ENCODE peak calls at places on chromosomes 11 and 22, in five cellular contexts. One of them, this sample, is unnamed.

GRCh38 chr11:119493712-119494111 is 70.7 kb upstream of the THY1 start:
- DNase-seq in endodermal cell: peak; percentile 97
- DNase-seq in left lung: no peak
- DNase-seq in CD8-positive, alpha-beta T cell: no peak
- DNase-seq in NT2/D1: peak; percentile 61
- DNase-seq in this sample: no peak

GRCh38 chr11:62201376-62201775 is 7.1 kb upstream of the SCGB2A1 start:
- DNase-seq in endodermal cell: no peak
- DNase-seq in left lung: no peak
- DNase-seq in CD8-positive, alpha-beta T cell: no peak
- DNase-seq in NT2/D1: no peak
- DNase-seq in this sample: no peak

GRCh38 chr22:35684270-35684700 is 33.4 kb upstream of the APOL5 start:
- DNase-seq in endodermal cell: peak; percentile 75
- DNase-seq in left lung: no peak
- DNase-seq in CD8-positive, alpha-beta T cell: no peak
- DNase-seq in NT2/D1: no peak
- DNase-seq in this sample: no peak

GRCh38 chr11:6734616-6735015 is 37.2 kb downstream of the OR2AG2 start:
- DNase-seq in endodermal cell: no peak
- DNase-seq in left lung: no peak
- DNase-seq in CD8-positive, alpha-beta T cell: no peak
- DNase-seq in NT2/D1: no peak
- DNase-seq in this sample: peak; percentile 58

GRCh38 chr11:61290905-61291690 is 4.0 kb downstream of the VWCE start:
- DNase-seq in endodermal cell: peak; percentile 68
- DNase-seq in left lung: no peak
- DNase-seq in CD8-positive, alpha-beta T cell: no peak
- DNase-seq in NT2/D1: no peak
- DNase-seq in this sample: no peak

GRCh38 chr11:19432370-19433163 is 191.8 kb upstream of the E2F8 start:
- DNase-seq in endodermal cell: peak; percentile 61
- DNase-seq in left lung: no peak
- DNase-seq in CD8-positive, alpha-beta T cell: no peak
- DNase-seq in NT2/D1: no peak
- DNase-seq in this sample: no peak

GRCh38 chr22:40289991-40290459 is 56.3 kb upstream of the ADSL start:
- DNase-seq in endodermal cell: no peak
- DNase-seq in left lung: peak; percentile 84
- DNase-seq in CD8-positive, alpha-beta T cell: peak; percentile 82
- DNase-seq in NT2/D1: no peak
- DNase-seq in this sample: peak; percentile 89

GRCh38 chr11:111115890-111116289 is 129.6 kb upstream of the POU2AF2 start:
- DNase-seq in endodermal cell: no peak
- DNase-seq in left lung: no peak
- DNase-seq in CD8-positive, alpha-beta T cell: no peak
- DNase-seq in NT2/D1: no peak
- DNase-seq in this sample: no peak

GRCh38 chr11:114058871-114059277 is 637 bp upstream of the ZBTB16 start:
- DNase-seq in endodermal cell: peak; percentile 60
- DNase-seq in left lung: no peak
- DNase-seq in CD8-positive, alpha-beta T cell: no peak
- DNase-seq in NT2/D1: no peak
- DNase-seq in this sample: no peak

GRCh38 chr22:47695176-47695575 is 932.7 kb downstream of the TBC1D22A start:
- DNase-seq in endodermal cell: no peak
- DNase-seq in left lung: no peak
- DNase-seq in CD8-positive, alpha-beta T cell: no peak
- DNase-seq in NT2/D1: no peak
- DNase-seq in this sample: no peak

GRCh38 chr11:59707371-59707770 is 6.3 kb downstream of the OR10V1 start:
- DNase-seq in endodermal cell: no peak
- DNase-seq in left lung: no peak
- DNase-seq in CD8-positive, alpha-beta T cell: no peak
- DNase-seq in NT2/D1: no peak
- DNase-seq in this sample: no peak

GRCh38 chr11:58963551-58964075 is 24.3 kb downstream of the GLYATL1 start:
- DNase-seq in endodermal cell: peak; percentile 93
- DNase-seq in left lung: no peak
- DNase-seq in CD8-positive, alpha-beta T cell: no peak
- DNase-seq in NT2/D1: peak; percentile 11
- DNase-seq in this sample: no peak

GRCh38 chr11:65448418-65449196 is 26.0 kb downstream of the NEAT1 start:
- DNase-seq in endodermal cell: peak; percentile 85
- DNase-seq in left lung: no peak
- DNase-seq in CD8-positive, alpha-beta T cell: no peak
- DNase-seq in NT2/D1: peak; percentile 30
- DNase-seq in this sample: no peak

GRCh38 chr11:74966651-74967050 is 17.6 kb downstream of the SPCS2 start:
- DNase-seq in endodermal cell: no peak
- DNase-seq in left lung: no peak
- DNase-seq in CD8-positive, alpha-beta T cell: no peak
- DNase-seq in NT2/D1: no peak
- DNase-seq in this sample: no peak

GRCh38 chr11:45817191-45817590 is 12.2 kb downstream of the SLC35C1 start:
- DNase-seq in endodermal cell: no peak
- DNase-seq in left lung: no peak
- DNase-seq in CD8-positive, alpha-beta T cell: no peak
- DNase-seq in NT2/D1: no peak
- DNase-seq in this sample: no peak

GRCh38 chr22:23035557-23036277 is 34.6 kb upstream of the GNAZ start:
- DNase-seq in endodermal cell: no peak
- DNase-seq in left lung: no peak
- DNase-seq in CD8-positive, alpha-beta T cell: no peak
- DNase-seq in NT2/D1: no peak
- DNase-seq in this sample: no peak

GRCh38 chr11:115170133-115170815 is 333.9 kb downstream of the CADM1 start:
- DNase-seq in endodermal cell: peak; percentile 75
- DNase-seq in left lung: no peak
- DNase-seq in CD8-positive, alpha-beta T cell: no peak
- DNase-seq in NT2/D1: peak; percentile 20
- DNase-seq in this sample: no peak

GRCh38 chr11:44630511-44631210 is 65.2 kb downstream of the CD82 start:
- DNase-seq in endodermal cell: peak; percentile 18
- DNase-seq in left lung: no peak
- DNase-seq in CD8-positive, alpha-beta T cell: peak; percentile 38
- DNase-seq in NT2/D1: no peak
- DNase-seq in this sample: no peak

GRCh38 chr11:3181722-3182461 is 16.8 kb upstream of the OSBPL5 start:
- DNase-seq in endodermal cell: no peak
- DNase-seq in left lung: peak; percentile 47
- DNase-seq in CD8-positive, alpha-beta T cell: no peak
- DNase-seq in NT2/D1: no peak
- DNase-seq in this sample: no peak

GRCh38 chr11:123100378-123101085 is 38.6 kb upstream of the HSPA8 start:
- DNase-seq in endodermal cell: peak; percentile 47
- DNase-seq in left lung: no peak
- DNase-seq in CD8-positive, alpha-beta T cell: no peak
- DNase-seq in NT2/D1: no peak
- DNase-seq in this sample: no peak

GRCh38 chr11:93545566-93545965 is 2.4 kb upstream of the SMCO4 start:
- DNase-seq in endodermal cell: no peak
- DNase-seq in left lung: no peak
- DNase-seq in CD8-positive, alpha-beta T cell: no peak
- DNase-seq in NT2/D1: no peak
- DNase-seq in this sample: no peak

GRCh38 chr22:40410272-40410671 is 39.9 kb downstream of the SGSM3 start:
- DNase-seq in endodermal cell: no peak
- DNase-seq in left lung: no peak
- DNase-seq in CD8-positive, alpha-beta T cell: no peak
- DNase-seq in NT2/D1: no peak
- DNase-seq in this sample: no peak

GRCh38 chr11:7473702-7474101 is 11.6 kb upstream of the OLFML1 start:
- DNase-seq in endodermal cell: no peak
- DNase-seq in left lung: no peak
- DNase-seq in CD8-positive, alpha-beta T cell: no peak
- DNase-seq in NT2/D1: no peak
- DNase-seq in this sample: no peak

GRCh38 chr11:36775157-36775556 is 177.1 kb upstream of the RAG2 start:
- DNase-seq in endodermal cell: no peak
- DNase-seq in left lung: no peak
- DNase-seq in CD8-positive, alpha-beta T cell: no peak
- DNase-seq in NT2/D1: no peak
- DNase-seq in this sample: no peak

GRCh38 chr11:90294091-90294490 is 71.2 kb upstream of the CHORDC1 start:
- DNase-seq in endodermal cell: no peak
- DNase-seq in left lung: no peak
- DNase-seq in CD8-positive, alpha-beta T cell: no peak
- DNase-seq in NT2/D1: no peak
- DNase-seq in this sample: no peak

GRCh38 chr22:21760640-21761039 is 25.0 kb upstream of the YPEL1 start:
- DNase-seq in endodermal cell: no peak
- DNase-seq in left lung: no peak
- DNase-seq in CD8-positive, alpha-beta T cell: no peak
- DNase-seq in NT2/D1: no peak
- DNase-seq in this sample: no peak

GRCh38 chr22:21761086-21761485 is 25.5 kb upstream of the YPEL1 start:
- DNase-seq in endodermal cell: no peak
- DNase-seq in left lung: no peak
- DNase-seq in CD8-positive, alpha-beta T cell: no peak
- DNase-seq in NT2/D1: no peak
- DNase-seq in this sample: no peak

GRCh38 chr22:21758465-21758864 is 22.9 kb upstream of the YPEL1 start:
- DNase-seq in endodermal cell: no peak
- DNase-seq in left lung: no peak
- DNase-seq in CD8-positive, alpha-beta T cell: no peak
- DNase-seq in NT2/D1: no peak
- DNase-seq in this sample: no peak

GRCh38 chr22:21759133-21759532 is 23.5 kb upstream of the YPEL1 start:
- DNase-seq in endodermal cell: no peak
- DNase-seq in left lung: no peak
- DNase-seq in CD8-positive, alpha-beta T cell: no peak
- DNase-seq in NT2/D1: no peak
- DNase-seq in this sample: no peak

DNA sequence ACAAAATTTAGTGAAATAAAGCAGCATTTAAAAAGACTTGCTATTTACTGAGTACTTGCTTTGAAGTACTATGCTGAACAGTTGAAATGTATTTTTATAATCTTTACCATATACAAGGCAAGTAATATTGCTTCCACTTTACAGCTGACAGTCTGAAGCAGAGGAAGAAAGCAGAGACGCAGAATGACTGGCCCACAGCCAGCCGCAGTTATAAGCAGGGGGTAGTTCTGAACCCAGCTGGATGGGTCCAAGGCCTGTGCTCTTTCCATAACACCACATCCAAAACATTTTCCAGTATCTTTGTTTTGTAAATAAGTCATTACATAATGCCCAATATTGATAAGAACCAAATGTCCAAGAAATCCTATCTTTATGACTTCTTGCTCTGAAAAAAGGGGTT is 24.0 kb upstream of the YPEL1 start:
- DNase-seq in endodermal cell: no peak
- DNase-seq in left lung: no peak
- DNase-seq in CD8-positive, alpha-beta T cell: no peak
- DNase-seq in NT2/D1: no peak
- DNase-seq in this sample: no peak
- H3K4me3 ChIP-seq in endodermal cell: no peak overlapping the region
- H3K4me3 ChIP-seq in left lung: no peak overlapping the region
- H3K4me3 ChIP-seq in CD8-positive, alpha-beta T cell: no peak overlapping the region
- H3K4me3 ChIP-seq in NT2/D1: no peak overlapping the region
- H3K4me3 ChIP-seq in this sample: no peak overlapping the region

DNA sequence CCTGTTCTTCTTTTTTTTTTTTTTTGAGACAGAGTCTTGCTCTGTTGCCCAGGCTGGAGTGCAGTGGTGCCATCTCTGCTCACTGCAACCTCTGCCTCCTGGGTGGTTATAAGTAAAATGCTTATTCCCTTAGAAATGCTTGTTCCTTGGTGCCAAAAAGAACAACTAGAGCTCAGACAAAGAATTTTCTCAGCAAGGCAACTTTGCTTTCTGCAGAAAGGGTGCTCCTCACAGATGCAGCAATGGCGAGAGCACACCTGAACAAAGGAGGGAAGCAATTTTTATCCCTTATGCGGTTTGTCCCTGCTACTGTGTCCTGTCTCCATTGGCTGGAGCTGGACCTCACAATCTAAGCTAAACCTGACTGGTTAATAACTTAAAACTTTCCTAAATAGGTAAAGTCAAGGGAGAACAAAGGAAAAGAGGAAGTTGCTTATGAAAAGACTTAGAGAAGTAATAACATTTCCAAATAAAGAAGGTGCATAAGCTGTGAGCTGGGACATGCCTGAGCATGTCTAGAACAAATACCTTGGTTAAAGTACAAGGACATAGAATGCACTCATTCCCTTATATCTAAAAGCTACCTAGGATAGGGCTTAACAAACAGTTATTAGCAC is 90.0 kb upstream of the PRR5 start:
- DNase-seq in endodermal cell: no peak
- DNase-seq in left lung: no peak
- DNase-seq in CD8-positive, alpha-beta T cell: no peak
- DNase-seq in NT2/D1: no peak
- DNase-seq in this sample: no peak
- H3K9me3 ChIP-seq in endodermal cell: peaks cover 25% of the 10 kb centered on the region
- H3K9me3 ChIP-seq in left lung: no peaks in the 10 kb centered on the region
- H3K9me3 ChIP-seq in CD8-positive, alpha-beta T cell: no peaks in the 10 kb centered on the region
- H3K9me3 ChIP-seq in NT2/D1: peaks cover 35% of the 10 kb centered on the region
- H3K9me3 ChIP-seq in this sample: no peaks in the 10 kb centered on the region

GRCh38 chr11:13924801-13925327 is 37.7 kb upstream of the SPON1 start:
- DNase-seq in endodermal cell: no peak
- DNase-seq in left lung: no peak
- DNase-seq in CD8-positive, alpha-beta T cell: no peak
- DNase-seq in NT2/D1: no peak
- DNase-seq in this sample: no peak

GRCh38 chr11:13931356-13931755 is 31.2 kb upstream of the SPON1 start:
- DNase-seq in endodermal cell: no peak
- DNase-seq in left lung: no peak
- DNase-seq in CD8-positive, alpha-beta T cell: no peak
- DNase-seq in NT2/D1: no peak
- DNase-seq in this sample: no peak

GRCh38 chr11:13929551-13929950 is 33.0 kb upstream of the SPON1 start:
- DNase-seq in endodermal cell: no peak
- DNase-seq in left lung: no peak
- DNase-seq in CD8-positive, alpha-beta T cell: no peak
- DNase-seq in NT2/D1: no peak
- DNase-seq in this sample: no peak

GRCh38 chr11:13927496-13927895 is 35.0 kb upstream of the SPON1 start:
- DNase-seq in endodermal cell: no peak
- DNase-seq in left lung: no peak
- DNase-seq in CD8-positive, alpha-beta T cell: no peak
- DNase-seq in NT2/D1: no peak
- DNase-seq in this sample: no peak

GRCh38 chr11:13928566-13929251 is 33.8 kb upstream of the SPON1 start:
- DNase-seq in endodermal cell: no peak
- DNase-seq in left lung: no peak
- DNase-seq in CD8-positive, alpha-beta T cell: no peak
- DNase-seq in NT2/D1: no peak
- DNase-seq in this sample: no peak
- H3K4me3 ChIP-seq in endodermal cell: no peak overlapping the region
- H3K4me3 ChIP-seq in left lung: no peak overlapping the region
- H3K4me3 ChIP-seq in CD8-positive, alpha-beta T cell: no peak overlapping the region
- H3K4me3 ChIP-seq in NT2/D1: no peak overlapping the region
- H3K4me3 ChIP-seq in this sample: no peak overlapping the region

DNA sequence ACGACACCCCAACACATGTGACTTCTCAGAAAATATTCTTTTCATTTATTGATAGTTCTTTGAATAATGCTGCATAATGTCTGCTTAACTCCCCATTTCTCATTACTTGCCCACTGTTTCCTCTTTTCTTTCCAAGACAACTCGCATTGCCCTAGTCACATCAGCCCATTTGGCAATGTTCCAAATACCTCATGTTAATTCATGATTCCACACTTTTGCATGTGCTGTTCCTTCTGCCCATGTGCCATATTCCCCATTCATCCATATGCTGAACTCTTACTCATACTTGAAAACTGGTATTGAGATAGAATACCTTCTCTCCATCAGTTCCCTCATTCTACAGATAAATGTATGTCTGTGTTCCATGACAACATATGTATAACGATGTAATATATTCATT is 993.7 kb downstream of the OPCML start:
- DNase-seq in endodermal cell: no peak
- DNase-seq in left lung: no peak
- DNase-seq in CD8-positive, alpha-beta T cell: no peak
- DNase-seq in NT2/D1: no peak
- DNase-seq in this sample: no peak
- H3K9me3 ChIP-seq in endodermal cell: no peaks in the 10 kb centered on the region
- H3K9me3 ChIP-seq in left lung: no peaks in the 10 kb centered on the region
- H3K9me3 ChIP-seq in CD8-positive, alpha-beta T cell: no peaks in the 10 kb centered on the region
- H3K9me3 ChIP-seq in NT2/D1: no peaks in the 10 kb centered on the region
- H3K9me3 ChIP-seq in this sample: no peaks in the 10 kb centered on the region

This sample was measured in CD4-positive, alpha-beta memory T cell.